ENCODE peak calls at places on chromosomes 1 and 21, in five cellular contexts. E is esophagus squamous epithelium; B is PC-3; O is activated CD4-positive, alpha-beta T cell treated with anti-CD3 and anti-CD28 coated beads for 1 hour; S is WTC11. J is an unnamed sample.

GRCh38 chr1:54744696-54745095 is 19.6 kb downstream of the PARS2 start:
- DNase-seq in B (no peak), O (no peak), E (no peak), S (no peak), J (no peak)

GRCh38 chr1:170537798-170538503 is 6.0 kb downstream of the GORAB start:
- DNase-seq in B (no peak), O (no peak), E (no peak), S (no peak), J (no peak)

GRCh38 chr1:146036241-146036989 is 14.9 kb upstream of the HJV start:
- DNase-seq in S (no peak), E (no peak), B (no peak), O (no peak), J (peak)

GRCh38 chr1:54271341-54271740 is 71.4 kb downstream of the MRPL37 start:
- DNase-seq in B (no peak), E (no peak), S (no peak), O (no peak), J (peak)

GRCh38 chr1:1402081-1402900 is 3.2 kb upstream of the CCNL2 start:
- DNase-seq in O (no peak), S (peak), E (no peak), B (peak), J (no peak)

GRCh38 chr1:85463666-85464496 is 1.1 kb downstream of the DDAH1 start:
- DNase-seq in S (no peak), E (no peak), O (no peak), B (no peak), J (no peak)

GRCh38 chr21:29372063-29372802 is 73.5 kb downstream of the BACH1 start:
- DNase-seq in S (peak), B (peak), O (peak), E (peak), J (peak)

GRCh38 chr1:224540535-224540934 is 75.6 kb upstream of the CNIH3 start:
- DNase-seq in E (no peak), O (no peak), B (no peak), S (no peak), J (peak)

GRCh38 chr1:5779608-5780323 is 212.5 kb downstream of the NPHP4 start:
- DNase-seq in E (no peak), B (no peak), O (no peak), S (no peak), J (no peak)

J was measured in NCI-H2029 treated with DMSO at 0.1 percent for 48 hours.